ENCODE peak calls at places on chromosome 16, in four cellular contexts. I is Panc1, C is K562, R is HepG2. Q is an unnamed sample.

GRCh38 chr16:49456763-49457162 is 83.2 kb downstream of the C16orf78 start:
- DNase-seq in I (no peak), R (no peak), C (no peak), Q (no peak)

GRCh38 chr16:85034591-85035433 is 7.2 kb downstream of the KIAA0513 start:
- DNase-seq in R (no peak), I (no peak), C (no peak), Q (no peak)

GRCh38 chr16:68179196-68179795 is 56.6 kb downstream of the ESRP2 start:
- DNase-seq in C (no peak), R (no peak), I (no peak), Q (no peak)

GRCh38 chr16:26594666-26595065 is 472.1 kb upstream of the C16orf82 start:
- DNase-seq in C (no peak), R (no peak), I (no peak), Q (no peak)

GRCh38 chr16:17293813-17294558 is 176.8 kb downstream of the XYLT1 start:
- DNase-seq in C (no peak), R (no peak), I (no peak), Q (no peak)

GRCh38 chr16:28180660-28181556 is 30.9 kb downstream of the XPO6 start:
- DNase-seq in C (no peak), R (no peak), I (no peak), Q (no peak)

GRCh38 chr16:58119509-58119845 is 9.7 kb downstream of the CFAP20 start:
- DNase-seq in C (no peak), R (no peak), I (no peak), Q (no peak)

GRCh38 chr16:81519298-81520150 is 74.9 kb downstream of the CMIP start:
- DNase-seq in C (no peak), I (no peak), R (no peak), Q (no peak)

GRCh38 chr16:82609140-82609539 is 17.6 kb upstream of the CDH13 start:
- DNase-seq in I (no peak), R (no peak), C (no peak), Q (no peak)

GRCh38 chr16:89826531-89827382 is 1.5 kb upstream of the SPIRE2 start:
- DNase-seq in C (peak; percentile 34), R (no peak), I (no peak), Q (no peak)

GRCh38 chr16:6016530-6017184 is 919.1 kb upstream of the EEF2KMT start:
- DNase-seq in I (no peak), R (peak; percentile 29), C (peak; percentile 56), Q (no peak)

GRCh38 chr16:66240565-66240964 is 125.9 kb upstream of the CDH5 start:
- DNase-seq in C (no peak), I (no peak), R (no peak), Q (no peak)

GRCh38 chr16:66240088-66240487 is 126.4 kb upstream of the CDH5 start:
- DNase-seq in R (no peak), C (no peak), I (no peak), Q (no peak)

GRCh38 chr16:66240996-66241395 is 125.5 kb upstream of the CDH5 start:
- DNase-seq in R (no peak), I (no peak), C (no peak), Q (no peak)

GRCh38 chr16:66236301-66236700 is 130.2 kb upstream of the CDH5 start:
- DNase-seq in I (no peak), C (no peak), R (no peak), Q (no peak)

GRCh38 chr16:66238696-66239095 is 127.8 kb upstream of the CDH5 start:
- DNase-seq in I (no peak), C (no peak), R (no peak), Q (no peak)
- TF ChIP-seq TCF7L2 in I (no peak), C (no peak), R (no peak), Q (no peak)

DNA sequence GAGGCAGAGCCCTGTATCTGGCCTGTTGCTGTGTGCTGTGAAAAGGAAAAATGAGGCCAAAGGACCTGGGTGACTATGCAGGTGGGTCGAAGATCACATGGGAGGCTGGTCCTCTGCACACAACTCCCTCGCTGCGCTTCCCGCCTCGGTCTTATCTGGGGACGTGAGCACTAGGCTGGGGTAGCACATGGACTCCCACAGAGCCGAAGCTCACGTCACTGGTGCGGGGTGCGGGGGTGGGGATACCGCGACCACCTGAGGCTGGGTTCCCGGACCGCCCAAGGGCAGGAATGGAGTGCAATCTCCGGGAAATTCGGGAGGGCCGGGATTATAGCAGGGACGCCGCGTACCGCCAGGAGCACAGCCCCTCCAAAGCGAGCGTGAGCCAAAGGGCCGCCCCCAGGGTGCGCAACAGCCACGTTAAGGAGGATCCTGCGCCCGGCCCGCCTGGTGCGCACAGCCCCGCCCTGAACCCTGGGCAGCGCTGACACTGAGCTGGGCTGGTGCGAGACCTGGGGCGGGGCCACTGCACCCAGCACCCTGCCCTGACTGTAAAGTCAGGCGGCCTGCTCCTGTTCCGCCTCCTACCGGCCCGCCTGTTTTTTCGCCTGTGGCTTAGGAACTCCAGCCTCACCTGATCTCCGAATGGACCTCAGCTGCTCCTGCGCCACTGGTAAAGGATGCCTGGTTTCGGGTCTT is 4.8 kb downstream of the MT1A start:
- DNase-seq in C (peak; percentile 59), R (peak; percentile 39), I (no peak), Q (peak; percentile 78)
- TF ChIP-seq TCF7L2 in C (no peak), R (no peak), I (no peak), Q (no peak)

GRCh38 chr16:2913603-2914002 is 1.9 kb downstream of the FLYWCH1 start:
- DNase-seq in I (no peak), R (no peak), C (no peak), Q (no peak)
- TF ChIP-seq TCF7L2 in I (no peak), R (no peak), C (no peak), Q (no peak)

GRCh38 chr16:72471317-72471716 is 299.4 kb upstream of the PMFBP1 start:
- DNase-seq in R (no peak), I (no peak), C (no peak), Q (no peak)

GRCh38 chr16:72468582-72468981 is 296.6 kb upstream of the PMFBP1 start:
- DNase-seq in C (peak; percentile 11), I (no peak), R (peak; percentile 68), Q (no peak)

GRCh38 chr16:72473631-72474030 is 301.7 kb upstream of the PMFBP1 start:
- DNase-seq in I (no peak), C (no peak), R (no peak), Q (no peak)

GRCh38 chr16:72469932-72470331 is 298.0 kb upstream of the PMFBP1 start:
- DNase-seq in C (no peak), R (peak; percentile 94), I (no peak), Q (no peak)

GRCh38 chr16:72470541-72470940 is 298.6 kb upstream of the PMFBP1 start:
- DNase-seq in C (no peak), R (no peak), I (no peak), Q (no peak)
- TF ChIP-seq TCF7L2 in C (no peak), R (no peak), I (no peak), Q (no peak)

DNA sequence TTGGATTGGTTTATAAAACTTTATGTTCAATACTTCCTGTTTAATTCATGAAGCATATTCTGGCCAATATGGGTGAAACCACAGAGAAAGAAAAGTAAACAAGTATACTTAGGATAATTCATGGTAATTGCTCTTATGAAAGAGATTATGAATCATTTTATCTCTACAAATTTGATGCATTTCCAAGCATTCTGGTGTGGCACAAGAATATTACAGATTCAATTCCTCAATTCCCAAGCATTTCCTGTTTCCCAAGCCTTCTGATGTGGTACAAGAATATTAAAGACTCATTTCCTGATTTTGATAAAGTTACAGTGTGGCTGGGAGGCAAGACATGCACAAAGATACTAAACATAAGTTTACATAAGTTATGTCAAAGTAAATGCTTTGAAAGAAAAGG is 126.1 kb upstream of the NUDT7 start:
- DNase-seq in C (no peak), R (no peak), I (no peak), Q (no peak)
- TF ChIP-seq TCF7L2 in C (no peak), R (no peak), I (no peak), Q (no peak)

DNA sequence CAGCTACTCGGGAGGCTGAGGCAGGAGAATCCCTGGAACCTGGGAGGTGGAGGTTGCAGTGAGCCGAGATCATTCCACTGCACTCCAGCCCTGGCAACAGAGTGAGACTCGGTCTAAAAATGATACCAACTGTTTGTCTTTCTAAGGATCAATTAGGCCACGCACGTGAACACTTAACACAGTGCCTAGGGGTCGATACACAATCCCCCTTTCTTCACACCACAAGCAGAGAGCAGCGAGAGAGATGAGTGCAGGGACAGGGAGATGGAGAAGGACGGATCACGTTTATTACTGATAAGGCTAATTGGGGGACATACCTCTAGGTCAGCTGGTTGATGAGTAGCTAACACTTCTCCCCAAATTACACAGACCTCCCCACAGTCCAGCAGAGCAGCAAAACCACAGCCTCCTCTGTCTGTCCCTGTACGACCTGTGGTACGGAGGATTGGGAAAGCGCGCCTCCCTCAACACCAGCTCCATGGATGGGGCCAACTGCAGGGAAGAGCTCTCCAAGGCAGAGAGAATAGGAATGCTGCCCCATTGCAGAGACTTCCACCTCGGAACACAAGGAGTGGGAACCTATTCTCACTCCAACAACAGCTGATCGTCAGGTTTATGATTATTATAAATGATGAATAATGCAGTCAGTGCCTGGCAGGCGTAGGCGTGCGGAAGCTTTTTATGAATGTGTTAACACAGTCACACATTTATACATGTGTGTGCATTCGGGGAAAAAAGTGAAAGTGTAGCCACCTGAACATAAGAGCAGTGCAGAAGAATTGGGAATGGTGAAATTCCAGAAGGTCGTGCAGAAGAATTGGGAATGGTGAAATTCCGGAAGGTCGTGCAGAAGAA is 155.1 kb downstream of the C16orf95 start:
- DNase-seq in R (no peak), I (no peak), C (no peak), Q (no peak)
- TF ChIP-seq TCF7L2 in R (no peak), I (no peak), C (no peak), Q (no peak)

GRCh38 chr16:15593235-15593634 is 49.7 kb downstream of the MARF1 start:
- DNase-seq in R (no peak), I (no peak), C (peak; percentile 54), Q (no peak)

GRCh38 chr16:15587152-15587825 is 55.7 kb downstream of the MARF1 start:
- DNase-seq in C (no peak), I (no peak), R (no peak), Q (no peak)

GRCh38 chr16:15586716-15587115 is 56.2 kb downstream of the MARF1 start:
- DNase-seq in R (no peak), I (no peak), C (no peak), Q (no peak)

GRCh38 chr16:15597135-15597534 is 45.8 kb downstream of the MARF1 start:
- DNase-seq in C (peak; percentile 18), I (no peak), R (no peak), Q (no peak)

GRCh38 chr16:15592324-15592723 is 50.6 kb downstream of the MARF1 start:
- DNase-seq in C (no peak), R (no peak), I (no peak), Q (no peak)
- TF ChIP-seq TCF7L2 in C (no peak), R (no peak), I (no peak), Q (no peak)

GRCh38 chr16:11621920-11622651 is 35.4 kb upstream of the LITAF start:
- DNase-seq in I (no peak), R (no peak), C (no peak), Q (no peak)
- TF ChIP-seq TCF7L2 in I (no peak), R (no peak), C (no peak), Q (no peak)

DNA sequence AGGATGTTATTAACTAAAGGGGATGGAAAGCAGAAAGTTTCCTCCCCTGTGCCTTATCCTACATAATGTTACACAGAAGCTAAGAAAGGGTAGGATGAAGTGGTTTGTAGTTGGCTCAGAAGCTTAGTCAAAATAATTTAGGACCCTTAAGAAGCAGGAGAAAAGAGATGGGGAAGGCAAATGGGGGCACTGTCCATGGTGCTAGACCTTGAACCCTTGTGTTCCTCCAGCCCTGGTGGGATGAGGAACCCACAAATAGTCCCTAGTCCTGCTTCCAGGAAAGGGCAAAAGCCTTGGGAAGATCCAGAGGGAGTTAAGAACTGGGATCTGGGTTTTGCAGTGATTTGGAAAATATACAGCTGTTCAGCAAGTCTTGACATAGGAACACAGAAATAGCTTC is 54.5 kb downstream of the SLC5A11 start:
- DNase-seq in I (no peak), C (no peak), R (no peak), Q (no peak)
- TF ChIP-seq TCF7L2 in I (no peak), C (no peak), R (no peak), Q (no peak)

Q was measured in HCT116.